ENCODE peak calls at places on chromosomes 13 and 19, in four cellular contexts. One of them, this sample, is unnamed.

GRCh38 chr13:27504541-27504940 is 54.2 kb upstream of the MTIF3 start:
- DNase-seq in HFF-Myc: no peak
- DNase-seq in esophagus muscularis mucosa: no peak
- DNase-seq in adrenal gland: no peak
- DNase-seq in this sample: no peak

GRCh38 chr13:74074723-74075122 is 59.5 kb downstream of the KLF12 start:
- DNase-seq in HFF-Myc: no peak
- DNase-seq in esophagus muscularis mucosa: no peak
- DNase-seq in adrenal gland: no peak
- DNase-seq in this sample: no peak

GRCh38 chr19:15412832-15413231 is 6.0 kb downstream of the AKAP8L start:
- DNase-seq in HFF-Myc: no peak
- DNase-seq in esophagus muscularis mucosa: no peak
- DNase-seq in adrenal gland: no peak
- DNase-seq in this sample: no peak

GRCh38 chr13:109788372-109789195 is 2.2 kb upstream of the IRS2 start:
- DNase-seq in adrenal gland: no peak
- DNase-seq in esophagus muscularis mucosa: peak; percentile 45
- DNase-seq in HFF-Myc: no peak
- DNase-seq in this sample: no peak

GRCh38 chr19:21322528-21322927 is 6.7 kb downstream of the ZNF708 start:
- DNase-seq in HFF-Myc: no peak
- DNase-seq in adrenal gland: peak; percentile 30
- DNase-seq in esophagus muscularis mucosa: no peak
- DNase-seq in this sample: no peak

GRCh38 chr19:9673912-9674668 is 810 bp downstream of the ZNF562 start:
- DNase-seq in adrenal gland: no peak
- DNase-seq in esophagus muscularis mucosa: no peak
- DNase-seq in HFF-Myc: no peak
- DNase-seq in this sample: no peak

GRCh38 chr13:33169273-33169980 is 116.1 kb downstream of the STARD13 start:
- DNase-seq in adrenal gland: no peak
- DNase-seq in HFF-Myc: no peak
- DNase-seq in esophagus muscularis mucosa: no peak
- DNase-seq in this sample: no peak

GRCh38 chr19:10074153-10074552 is 12.0 kb upstream of the SHFL start:
- DNase-seq in HFF-Myc: no peak
- DNase-seq in adrenal gland: no peak
- DNase-seq in esophagus muscularis mucosa: no peak
- DNase-seq in this sample: no peak

GRCh38 chr19:8462601-8463000 is 17.8 kb downstream of the HNRNPM start:
- DNase-seq in adrenal gland: no peak
- DNase-seq in HFF-Myc: no peak
- DNase-seq in esophagus muscularis mucosa: no peak
- DNase-seq in this sample: no peak

GRCh38 chr13:43031881-43032280 is 8.5 kb downstream of the DNAJC15 start:
- DNase-seq in adrenal gland: no peak
- DNase-seq in esophagus muscularis mucosa: no peak
- DNase-seq in HFF-Myc: no peak
- DNase-seq in this sample: no peak

GRCh38 chr19:14669940-14670339 is 4.7 kb downstream of the ADGRE3 start:
- DNase-seq in esophagus muscularis mucosa: no peak
- DNase-seq in adrenal gland: no peak
- DNase-seq in HFF-Myc: no peak
- DNase-seq in this sample: no peak

GRCh38 chr19:8487137-8487851 is 15.1 kb downstream of the PRAM1 start:
- DNase-seq in HFF-Myc: no peak
- DNase-seq in esophagus muscularis mucosa: no peak
- DNase-seq in adrenal gland: no peak
- DNase-seq in this sample: peak; percentile 95

GRCh38 chr13:97319088-97319487 is 97.0 kb downstream of the MBNL2 start:
- DNase-seq in esophagus muscularis mucosa: no peak
- DNase-seq in adrenal gland: peak; percentile 71
- DNase-seq in HFF-Myc: no peak
- DNase-seq in this sample: no peak

GRCh38 chr19:5170329-5170745 is 170.3 kb downstream of the PTPRS start:
- DNase-seq in adrenal gland: peak; percentile 58
- DNase-seq in HFF-Myc: no peak
- DNase-seq in esophagus muscularis mucosa: no peak
- DNase-seq in this sample: no peak
- TF ChIP-seq CTCF in adrenal gland: peak; percentile 44
- TF ChIP-seq CTCF in HFF-Myc: peak; percentile 78
- TF ChIP-seq CTCF in esophagus muscularis mucosa: peak; percentile 34
- TF ChIP-seq CTCF in this sample: peak; percentile 66

GRCh38 chr13:51583875-51584730 is at the start of gene WDFY2:
- DNase-seq in HFF-Myc: peak; percentile 100
- DNase-seq in esophagus muscularis mucosa: peak; percentile 100
- DNase-seq in adrenal gland: peak; percentile 100
- DNase-seq in this sample: peak; percentile 100
- TF ChIP-seq CTCF in HFF-Myc: no peak
- TF ChIP-seq CTCF in esophagus muscularis mucosa: no peak
- TF ChIP-seq CTCF in adrenal gland: peak; percentile 22
- TF ChIP-seq CTCF in this sample: no peak

DNA sequence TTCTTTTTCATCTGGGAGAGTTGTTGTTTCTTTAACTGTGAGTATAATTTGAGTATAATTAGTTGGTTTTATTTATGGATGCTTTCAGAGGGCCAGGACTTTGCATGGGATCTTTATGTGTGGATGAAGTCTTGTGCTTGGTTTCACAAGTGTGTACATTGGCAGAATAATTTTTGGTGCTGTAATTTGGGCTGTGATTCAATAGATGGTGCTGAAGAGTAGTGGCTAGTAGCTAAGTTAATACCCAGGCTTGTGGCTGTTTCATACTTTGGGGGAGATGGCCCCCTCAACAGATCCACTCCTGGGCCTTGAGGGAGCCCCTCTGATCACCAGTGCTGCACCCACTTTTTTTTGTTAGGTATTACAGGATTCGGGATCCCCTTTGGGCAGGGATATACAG is 1142.4 kb downstream of the SLITRK1 start:
- DNase-seq in esophagus muscularis mucosa: no peak
- DNase-seq in adrenal gland: no peak
- DNase-seq in HFF-Myc: no peak
- DNase-seq in this sample: no peak
- TF ChIP-seq CTCF in esophagus muscularis mucosa: no peak
- TF ChIP-seq CTCF in adrenal gland: no peak
- TF ChIP-seq CTCF in HFF-Myc: peak; percentile 33
- TF ChIP-seq CTCF in this sample: no peak

GRCh38 chr13:114151565-114152284 is 19.3 kb upstream of the RASA3 start:
- DNase-seq in adrenal gland: no peak
- DNase-seq in HFF-Myc: no peak
- DNase-seq in esophagus muscularis mucosa: no peak
- DNase-seq in this sample: peak; percentile 60
- TF ChIP-seq CTCF in adrenal gland: no peak
- TF ChIP-seq CTCF in HFF-Myc: no peak
- TF ChIP-seq CTCF in esophagus muscularis mucosa: no peak
- TF ChIP-seq CTCF in this sample: no peak

DNA sequence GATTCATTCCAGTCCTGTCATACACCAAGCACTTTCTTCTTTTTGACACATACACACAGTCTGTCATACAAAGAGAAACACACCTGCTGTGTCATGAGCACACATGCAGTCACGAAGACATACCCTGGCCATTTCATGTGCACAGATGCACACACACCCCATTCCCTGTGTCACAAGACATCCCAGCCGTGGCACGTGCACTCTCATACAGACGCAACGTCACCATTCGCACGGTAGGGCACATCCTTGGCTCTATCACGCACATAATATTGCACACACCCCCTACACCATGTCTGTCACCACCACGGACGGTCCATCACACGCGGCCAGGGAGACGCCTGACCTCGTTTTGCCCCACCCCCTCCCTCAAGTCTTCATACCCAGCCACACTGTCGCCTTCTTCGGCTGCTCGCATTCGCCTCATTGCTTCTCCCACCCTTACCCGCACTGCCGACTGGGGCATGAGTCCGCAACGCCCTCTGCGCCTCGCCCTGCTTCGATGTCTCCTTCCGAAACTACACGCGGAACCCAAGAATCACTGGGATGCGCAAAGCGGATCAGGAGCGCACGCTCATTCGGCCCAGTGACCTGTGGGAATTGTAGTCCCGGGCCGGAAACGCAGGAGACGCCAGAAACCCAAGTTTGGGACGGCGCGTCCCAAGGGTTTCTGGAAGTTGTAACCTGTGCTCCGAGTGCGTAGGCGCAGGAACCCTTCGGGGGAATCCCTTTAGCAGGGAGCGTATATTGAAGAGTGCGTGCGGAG is 6.8 kb upstream of the ZNF283 start:
- DNase-seq in HFF-Myc: no peak
- DNase-seq in esophagus muscularis mucosa: no peak
- DNase-seq in adrenal gland: peak; percentile 48
- DNase-seq in this sample: no peak
- TF ChIP-seq CTCF in HFF-Myc: no peak
- TF ChIP-seq CTCF in esophagus muscularis mucosa: no peak
- TF ChIP-seq CTCF in adrenal gland: no peak
- TF ChIP-seq CTCF in this sample: no peak

DNA sequence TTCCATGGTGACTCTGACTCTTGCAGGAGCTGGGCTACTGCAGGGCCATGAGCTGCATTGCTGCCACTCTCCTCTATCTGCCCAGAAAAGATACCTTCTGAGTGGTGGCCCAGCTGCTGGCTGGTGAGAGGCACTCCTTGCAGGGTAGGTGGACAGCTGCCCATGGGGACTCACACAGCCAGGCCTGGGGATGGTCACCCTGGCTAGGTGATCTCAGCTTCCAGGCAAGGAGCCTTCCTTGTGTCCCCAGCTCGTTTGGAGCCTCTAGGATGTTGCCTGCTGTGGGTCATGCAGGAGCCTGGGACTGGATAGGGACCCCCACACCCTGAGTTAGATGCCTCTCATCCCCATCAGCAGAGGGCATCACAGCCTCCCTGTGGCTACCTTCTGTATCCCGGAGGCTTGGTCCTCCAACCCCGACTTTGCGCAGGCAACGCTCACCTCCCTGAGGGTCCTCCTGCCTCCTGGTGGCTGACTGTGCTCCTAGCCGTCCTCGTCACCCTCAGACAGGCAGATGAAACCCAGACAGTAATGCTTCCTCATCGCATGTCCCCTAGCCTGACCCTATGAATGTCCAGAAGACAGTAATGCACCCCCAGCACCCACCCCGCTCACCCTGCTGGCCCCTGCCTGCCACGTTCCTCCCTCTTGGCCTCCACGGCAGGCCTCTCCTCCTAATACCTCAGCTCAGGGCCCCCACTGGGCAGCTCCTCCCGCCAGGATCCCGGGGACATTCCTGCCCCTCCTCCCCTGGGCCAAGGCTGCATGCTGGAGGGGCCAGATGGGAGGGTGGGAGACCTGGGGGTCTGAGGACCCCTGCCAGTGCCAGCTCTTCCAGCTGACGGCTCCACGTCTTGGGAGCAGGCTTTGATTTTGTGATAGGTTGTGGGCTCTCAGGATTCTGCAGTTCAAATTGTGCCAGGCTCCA is 13.6 kb upstream of the ZNF14 start:
- DNase-seq in esophagus muscularis mucosa: no peak
- DNase-seq in adrenal gland: no peak
- DNase-seq in HFF-Myc: no peak
- DNase-seq in this sample: no peak
- TF ChIP-seq CTCF in esophagus muscularis mucosa: no peak
- TF ChIP-seq CTCF in adrenal gland: no peak
- TF ChIP-seq CTCF in HFF-Myc: no peak
- TF ChIP-seq CTCF in this sample: no peak

GRCh38 chr13:59266478-59267063 is 897.2 kb downstream of the DIAPH3 start:
- DNase-seq in HFF-Myc: no peak
- DNase-seq in esophagus muscularis mucosa: no peak
- DNase-seq in adrenal gland: no peak
- DNase-seq in this sample: no peak

GRCh38 chr13:59263531-59263930 is 900.2 kb downstream of the DIAPH3 start:
- DNase-seq in adrenal gland: no peak
- DNase-seq in HFF-Myc: no peak
- DNase-seq in esophagus muscularis mucosa: no peak
- DNase-seq in this sample: no peak

GRCh38 chr13:59259416-59260000 is 904.2 kb downstream of the DIAPH3 start:
- DNase-seq in adrenal gland: no peak
- DNase-seq in esophagus muscularis mucosa: no peak
- DNase-seq in HFF-Myc: no peak
- DNase-seq in this sample: no peak

DNA sequence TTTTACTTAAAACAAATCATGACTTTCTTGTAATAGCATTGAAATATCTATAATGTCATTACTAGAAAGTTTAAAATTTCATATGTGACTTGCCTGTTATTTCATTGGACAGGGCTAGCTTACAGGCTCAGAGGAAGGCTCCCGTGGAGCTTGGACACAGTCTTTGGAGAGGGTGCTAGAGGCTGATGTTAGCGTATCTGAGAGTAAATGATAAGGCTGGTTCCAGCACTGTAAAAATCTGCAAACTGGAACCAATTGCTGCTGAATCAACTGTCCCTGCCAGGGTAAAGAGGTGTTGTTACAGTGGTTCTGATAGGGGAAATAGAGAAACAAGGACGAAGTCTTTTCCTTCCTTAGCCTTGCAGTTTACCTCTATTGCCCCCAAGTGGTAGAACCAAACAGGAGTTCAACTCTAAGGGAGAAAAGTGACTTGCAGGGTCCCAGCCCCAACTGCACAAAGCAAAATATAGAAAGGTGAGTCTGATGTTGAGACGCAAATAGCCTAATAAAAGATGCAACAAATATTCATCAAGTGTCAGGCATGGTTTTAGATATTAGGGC is 901.7 kb downstream of the DIAPH3 start:
- DNase-seq in HFF-Myc: no peak
- DNase-seq in adrenal gland: no peak
- DNase-seq in esophagus muscularis mucosa: no peak
- DNase-seq in this sample: no peak
- TF ChIP-seq CTCF in HFF-Myc: peak; percentile 3
- TF ChIP-seq CTCF in adrenal gland: no peak
- TF ChIP-seq CTCF in esophagus muscularis mucosa: no peak
- TF ChIP-seq CTCF in this sample: no peak

This sample was measured in CD14-positive monocyte.